ENCODE peak calls at places on chromosomes 3 and 15, in nine cellular contexts. One of them, this sample, is unnamed.

GRCh38 chr15:75921732-75922703 is 18.3 kb downstream of the FBXO22 start:
- DNase-seq in PC-3: peak
- DNase-seq in Panc1: no peak
- DNase-seq in HEK293T: peak
- DNase-seq in ELR: peak
- DNase-seq in left kidney: peak
- DNase-seq in GM04504: peak
- DNase-seq in GM20000: no peak
- DNase-seq in fibroblast of pulmonary artery: peak
- DNase-seq in this sample: peak

GRCh38 chr15:57134877-57135276 is 216.4 kb downstream of the TCF12 start:
- DNase-seq in PC-3: no peak
- DNase-seq in Panc1: no peak
- DNase-seq in HEK293T: no peak
- DNase-seq in ELR: no peak
- DNase-seq in left kidney: peak
- DNase-seq in GM04504: no peak
- DNase-seq in GM20000: no peak
- DNase-seq in fibroblast of pulmonary artery: peak
- DNase-seq in this sample: no peak

GRCh38 chr15:56325186-56325585 is 40.0 kb upstream of the TEX9 start:
- DNase-seq in PC-3: peak
- DNase-seq in Panc1: no peak
- DNase-seq in HEK293T: no peak
- DNase-seq in ELR: peak
- DNase-seq in left kidney: no peak
- DNase-seq in GM04504: peak
- DNase-seq in GM20000: no peak
- DNase-seq in fibroblast of pulmonary artery: peak
- DNase-seq in this sample: no peak

GRCh38 chr15:66706225-66706732 is 4.2 kb downstream of the SMAD6 start:
- DNase-seq in PC-3: no peak
- DNase-seq in Panc1: no peak
- DNase-seq in HEK293T: no peak
- DNase-seq in ELR: no peak
- DNase-seq in left kidney: peak
- DNase-seq in GM04504: no peak
- DNase-seq in GM20000: peak
- DNase-seq in fibroblast of pulmonary artery: peak
- DNase-seq in this sample: no peak

GRCh38 chr3:46725663-46726314 is 8.1 kb upstream of the PRSS50 start:
- DNase-seq in PC-3: no peak
- DNase-seq in Panc1: no peak
- DNase-seq in HEK293T: no peak
- DNase-seq in ELR: no peak
- DNase-seq in left kidney: no peak
- DNase-seq in GM04504: no peak
- DNase-seq in GM20000: no peak
- DNase-seq in fibroblast of pulmonary artery: peak
- DNase-seq in this sample: no peak

GRCh38 chr15:26670116-26670515 is 102.8 kb downstream of the GABRB3 start:
- DNase-seq in PC-3: no peak
- DNase-seq in Panc1: no peak
- DNase-seq in HEK293T: no peak
- DNase-seq in ELR: no peak
- DNase-seq in left kidney: peak
- DNase-seq in GM04504: no peak
- DNase-seq in GM20000: no peak
- DNase-seq in fibroblast of pulmonary artery: no peak
- DNase-seq in this sample: no peak

GRCh38 chr15:58060575-58060974 is 4.9 kb downstream of the ALDH1A2 start:
- DNase-seq in PC-3: no peak
- DNase-seq in Panc1: no peak
- DNase-seq in HEK293T: no peak
- DNase-seq in ELR: no peak
- DNase-seq in left kidney: no peak
- DNase-seq in GM04504: no peak
- DNase-seq in GM20000: no peak
- DNase-seq in fibroblast of pulmonary artery: no peak
- DNase-seq in this sample: no peak

GRCh38 chr3:168248383-168249047 is 152.8 kb upstream of the GOLIM4 start:
- DNase-seq in PC-3: peak
- DNase-seq in Panc1: no peak
- DNase-seq in HEK293T: peak
- DNase-seq in ELR: peak
- DNase-seq in left kidney: peak
- DNase-seq in GM04504: no peak
- DNase-seq in GM20000: peak
- DNase-seq in fibroblast of pulmonary artery: peak
- DNase-seq in this sample: peak

GRCh38 chr3:151169700-151170224 is 33.3 kb downstream of the GPR171 start:
- DNase-seq in PC-3: no peak
- DNase-seq in Panc1: no peak
- DNase-seq in HEK293T: no peak
- DNase-seq in ELR: no peak
- DNase-seq in left kidney: no peak
- DNase-seq in GM04504: no peak
- DNase-seq in GM20000: peak
- DNase-seq in fibroblast of pulmonary artery: no peak
- DNase-seq in this sample: no peak

GRCh38 chr15:66748320-66748779 is 46.3 kb downstream of the SMAD6 start:
- DNase-seq in PC-3: peak
- DNase-seq in Panc1: no peak
- DNase-seq in HEK293T: no peak
- DNase-seq in ELR: peak
- DNase-seq in left kidney: peak
- DNase-seq in GM04504: no peak
- DNase-seq in GM20000: no peak
- DNase-seq in fibroblast of pulmonary artery: peak
- DNase-seq in this sample: peak